ENCODE peak calls at places on chromosomes 5 and 9, in eight cellular contexts. J, B, E, L, T, G, Z and W are unnamed samples.
A peak's percentile ranks its signal among the peaks of the same experiment; 100 is the strongest.

GRCh38 chr9:127167560-127168326 is 45.3 kb upstream of the ANGPTL2 start:
- DNase-seq in J (no peak), B (no peak), E (no peak), L (no peak), T (no peak), G (no peak), Z (no peak), W (no peak)

GRCh38 chr5:5141625-5142527 is 1.7 kb downstream of the ADAMTS16 start:
- DNase-seq in J (peak; percentile 51), B (peak; percentile 56), E (no peak), L (peak; percentile 76), T (no peak), G (peak; percentile 14), Z (peak; percentile 68), W (peak; percentile 73)

GRCh38 chr5:76219636-76220035 is 136.5 kb downstream of the SV2C start:
- DNase-seq in J (no peak), B (no peak), E (no peak), L (no peak), T (no peak), G (no peak), Z (no peak), W (no peak)

GRCh38 chr5:176894298-176894697 is 4.8 kb downstream of the HK3 start:
- DNase-seq in J (no peak), B (no peak), E (no peak), L (no peak), T (no peak), G (no peak), Z (no peak), W (no peak)

GRCh38 chr9:91921371-91921770 is 28.7 kb downstream of the ROR2 start:
- DNase-seq in J (no peak), B (no peak), E (no peak), L (no peak), T (no peak), G (no peak), Z (no peak), W (no peak)

GRCh38 chr9:84139296-84140100 is 158.9 kb downstream of the RMI1 start:
- DNase-seq in J (peak; percentile 12), B (peak; percentile 38), E (no peak), L (peak; percentile 48), T (no peak), G (no peak), Z (peak; percentile 50), W (peak; percentile 80)

GRCh38 chr5:6713274-6714181 is at the start of gene TENT4A:
- DNase-seq in J (no peak), B (peak; percentile 74), E (peak; percentile 66), L (no peak), T (peak; percentile 81), G (no peak), Z (no peak), W (no peak)

GRCh38 chr9:17462869-17463464 is 115.9 kb upstream of the SH3GL2 start:
- DNase-seq in J (peak; percentile 78), B (peak; percentile 14), E (no peak), L (peak; percentile 80), T (no peak), G (peak; percentile 16), Z (peak; percentile 37), W (peak; percentile 76)

GRCh38 chr5:154966081-154966841 is 25.4 kb downstream of the MRPL22 start:
- DNase-seq in J (no peak), B (no peak), E (no peak), L (peak; percentile 55), T (no peak), G (no peak), Z (no peak), W (no peak)

GRCh38 chr5:960551-960950 is 48.1 kb upstream of the NKD2 start:
- DNase-seq in J (no peak), B (no peak), E (no peak), L (no peak), T (no peak), G (no peak), Z (no peak), W (no peak)

GRCh38 chr5:160270704-160271103 is 41.4 kb downstream of the FABP6 start:
- DNase-seq in J (no peak), B (no peak), E (no peak), L (no peak), T (no peak), G (no peak), Z (no peak), W (no peak)

GRCh38 chr5:59174248-59174844 is 591.5 kb downstream of the RAB3C start:
- DNase-seq in J (peak; percentile 87), B (no peak), E (no peak), L (peak; percentile 91), T (no peak), G (peak; percentile 53), Z (peak; percentile 22), W (peak; percentile 85)

GRCh38 chr5:172749881-172750608 is 20.9 kb downstream of the DUSP1 start:
- DNase-seq in J (no peak), B (peak; percentile 62), E (no peak), L (no peak), T (no peak), G (no peak), Z (no peak), W (no peak)

GRCh38 chr5:120007619-120008018 is 378.3 kb downstream of the FAM170A start:
- DNase-seq in J (no peak), B (no peak), E (no peak), L (no peak), T (no peak), G (no peak), Z (no peak), W (no peak)

GRCh38 chr5:177476531-177477233 is 3.2 kb upstream of the DBN1 start:
- DNase-seq in J (peak; percentile 68), B (no peak), E (peak; percentile 65), L (peak; percentile 72), T (no peak), G (no peak), Z (no peak), W (peak; percentile 56)

GRCh38 chr5:56964173-56964572 is 12.2 kb upstream of the MIER3 start:
- DNase-seq in J (no peak), B (no peak), E (no peak), L (no peak), T (no peak), G (no peak), Z (no peak), W (no peak)
- TF ChIP-seq CTCF in J (no peak), B (no peak), E (no peak), L (no peak), T (no peak), G (no peak), Z (no peak), W (no peak)

DNA sequence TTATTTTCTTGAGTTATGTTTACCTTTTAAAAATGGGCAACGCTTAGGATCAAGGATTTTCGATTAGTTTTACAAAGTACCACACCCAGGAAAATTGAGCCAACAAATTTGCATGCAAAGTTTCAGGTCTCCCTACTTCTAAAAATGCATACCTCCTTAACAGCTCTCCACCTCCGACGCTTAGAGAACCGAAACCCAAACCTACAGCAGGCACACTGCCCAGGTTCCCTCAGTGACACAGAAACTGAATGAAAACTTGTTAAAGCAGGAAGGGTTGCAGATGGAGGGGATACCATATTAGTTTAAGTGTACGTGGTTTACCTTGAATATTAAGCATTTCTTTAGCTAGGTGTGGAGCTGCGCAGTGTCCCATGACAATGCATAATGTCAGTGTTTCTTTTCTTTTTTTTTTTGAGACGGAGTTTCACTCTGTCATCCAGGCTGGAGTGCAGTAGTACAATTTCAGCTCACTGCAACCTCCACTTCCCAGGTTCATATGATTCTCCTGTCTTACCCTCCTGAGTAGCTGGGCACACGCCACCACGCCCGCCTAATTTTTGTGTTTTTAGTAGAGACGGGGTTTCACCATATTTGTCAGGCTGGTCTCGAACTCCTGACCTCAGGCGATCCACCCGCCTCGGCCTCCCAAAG is 1.6 kb upstream of the SUB1 start:
- DNase-seq in J (no peak), B (no peak), E (no peak), L (no peak), T (no peak), G (no peak), Z (no peak), W (no peak)
- H3K4me3 ChIP-seq in J (no peak overlapping the region), B (no peak overlapping the region), E (no peak overlapping the region), L (no peak overlapping the region), T (no peak overlapping the region), G (no peak overlapping the region), Z (no peak overlapping the region), W (no peak overlapping the region)

GRCh38 chr9:98795970-98796363 is 388 bp downstream of the ANKS6 start:
- DNase-seq in J (no peak), B (peak; percentile 54), E (peak; percentile 51), L (no peak), T (no peak), G (no peak), Z (peak; percentile 50), W (no peak)

GRCh38 chr9:98797491-98797890 is 1.1 kb upstream of the ANKS6 start:
- DNase-seq in J (no peak), B (no peak), E (no peak), L (no peak), T (no peak), G (no peak), Z (no peak), W (no peak)

GRCh38 chr9:98795295-98795955 is 930 bp downstream of the ANKS6 start:
- DNase-seq in J (no peak), B (no peak), E (no peak), L (no peak), T (no peak), G (no peak), Z (no peak), W (no peak)

GRCh38 chr9:98798254-98798653 is 1.9 kb upstream of the ANKS6 start:
- DNase-seq in J (no peak), B (no peak), E (no peak), L (no peak), T (no peak), G (no peak), Z (no peak), W (no peak)

GRCh38 chr9:98796364-98797101 is at the start of gene ANKS6:
- DNase-seq in J (peak; percentile 65), B (peak; percentile 89), E (peak; percentile 87), L (peak; percentile 70), T (no peak), G (no peak), Z (peak; percentile 84), W (peak; percentile 58)
- TF ChIP-seq CTCF in J (peak; percentile 76), B (peak; percentile 75), E (peak; percentile 68), L (no peak), T (peak; percentile 23), G (peak; percentile 34), Z (peak; percentile 24), W (peak; percentile 37)

DNA sequence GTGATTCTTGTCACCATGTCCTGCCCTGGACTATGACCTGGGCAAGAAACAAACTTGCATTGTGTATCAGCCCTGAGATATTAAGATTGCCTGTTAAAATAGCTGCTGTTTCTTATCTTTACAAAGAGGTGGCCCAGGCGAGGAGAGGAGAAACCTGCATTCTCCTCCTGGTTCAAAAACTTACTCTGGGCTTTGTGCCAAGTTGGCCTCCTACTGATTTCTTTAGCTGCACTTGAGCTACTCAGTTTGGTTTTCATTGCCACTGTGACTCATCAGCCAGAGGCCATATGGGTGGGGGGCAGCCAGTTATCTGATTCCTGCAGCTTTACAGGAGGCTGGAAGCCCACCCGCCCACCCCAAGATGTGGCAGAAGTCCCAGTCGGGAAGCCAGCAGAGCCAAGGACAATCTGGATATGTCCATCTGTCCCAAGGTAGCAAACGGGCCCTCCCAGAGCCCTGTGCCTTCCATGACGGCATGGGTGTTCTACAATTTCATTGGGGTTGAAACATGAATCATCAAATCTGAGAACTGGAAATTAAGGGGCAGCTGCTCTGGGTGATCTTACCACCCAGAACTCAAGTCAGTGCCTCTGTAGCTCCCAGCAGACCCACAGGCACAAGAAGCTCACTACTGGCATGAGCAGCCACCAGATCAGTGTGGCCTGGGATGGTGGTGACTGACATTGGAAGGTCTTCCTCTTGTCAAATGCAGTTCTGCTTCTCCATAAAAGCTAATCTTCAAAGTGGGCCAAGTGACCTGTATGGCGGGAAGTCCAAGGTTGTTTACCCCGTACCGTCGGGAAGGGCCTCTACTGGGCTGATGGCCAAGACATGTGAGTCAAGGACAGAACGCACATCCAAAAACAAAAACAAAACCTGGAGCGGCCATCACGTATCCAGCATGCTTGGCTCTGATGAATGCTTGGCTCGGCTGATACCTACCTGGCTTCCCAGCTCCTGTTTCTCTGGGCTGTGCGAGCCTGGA is 15.5 kb downstream of the FCN2 start:
- DNase-seq in J (peak; percentile 75), B (peak; percentile 87), E (peak; percentile 62), L (peak; percentile 82), T (no peak), G (peak; percentile 8), Z (no peak), W (peak; percentile 87)
- H3K4me3 ChIP-seq in J (no peak overlapping the region), B (no peak overlapping the region), E (no peak overlapping the region), L (no peak overlapping the region), T (no peak overlapping the region), G (no peak overlapping the region), Z (no peak overlapping the region), W (no peak overlapping the region)